ENCODE peak calls at places on chromosome 13, in six cellular contexts. A is progenitor cell of endocrine pancreas, K is kidney epithelial cell, B is fibroblast of mammary gland, Q is A549, N is lung. X is an unnamed sample.

GRCh38 chr13:58963321-58963720 is 1200.4 kb downstream of the DIAPH3 start:
- DNase-seq in N (no peak), K (no peak), B (no peak), Q (no peak), A (no peak), X (no peak)

GRCh38 chr13:32553720-32554119 is 15.1 kb upstream of the N4BP2L2 start:
- DNase-seq in B (no peak), A (no peak), K (no peak), Q (no peak), N (no peak), X (no peak)

GRCh38 chr13:107864543-107865460 is 350.5 kb downstream of the LIG4 start:
- DNase-seq in K (no peak), Q (peak), A (peak), B (peak), N (no peak), X (peak)

GRCh38 chr13:109647046-109647445 is 139.3 kb downstream of the IRS2 start:
- DNase-seq in N (no peak), A (no peak), K (no peak), Q (peak), B (peak), X (no peak)

GRCh38 chr13:107808388-107808787 is 406.9 kb downstream of the LIG4 start:
- DNase-seq in N (no peak), B (no peak), K (no peak), A (no peak), Q (no peak), X (no peak)

GRCh38 chr13:23715092-23715761 is 145.0 kb downstream of the TNFRSF19 start:
- DNase-seq in K (no peak), A (no peak), B (no peak), Q (no peak), N (no peak), X (no peak)

GRCh38 chr13:75769141-75769905 is 133.2 kb downstream of the LMO7 start:
- DNase-seq in Q (no peak), N (no peak), A (no peak), K (no peak), B (peak), X (no peak)

GRCh38 chr13:21674271-21675009 is 3.6 kb downstream of the FGF9 start:
- DNase-seq in A (peak), N (no peak), B (no peak), Q (no peak), K (no peak), X (peak)

GRCh38 chr13:110445183-110445582 is 116.3 kb downstream of the RAB20 start:
- DNase-seq in K (no peak), B (peak), N (no peak), A (no peak), Q (no peak), X (no peak)

GRCh38 chr13:24161980-24162517 is 1.5 kb downstream of the SPATA13 start:
- DNase-seq in A (no peak), Q (no peak), B (no peak), N (no peak), K (no peak), X (no peak)

GRCh38 chr13:78326608-78327007 is 276.7 kb downstream of the POU4F1 start:
- DNase-seq in Q (no peak), A (no peak), N (no peak), K (no peak), B (peak), X (no peak)

GRCh38 chr13:110610955-110611595 is 4.3 kb upstream of the NAXD start:
- DNase-seq in N (no peak), Q (no peak), B (no peak), A (no peak), K (no peak), X (no peak)

GRCh38 chr13:59391696-59392095 is 772.0 kb downstream of the DIAPH3 start:
- DNase-seq in Q (peak), N (peak), A (peak), K (no peak), B (peak), X (peak)

GRCh38 chr13:49690133-49690989 is 925 bp downstream of the EBPL start:
- DNase-seq in Q (peak), B (peak), A (no peak), K (no peak), N (no peak), X (no peak)

GRCh38 chr13:45933203-45934014 is 81.9 kb upstream of the SIAH3 start:
- DNase-seq in Q (no peak), A (no peak), N (no peak), K (no peak), B (no peak), X (no peak)

GRCh38 chr13:21677075-21677628 is 6.3 kb downstream of the FGF9 start:
- DNase-seq in K (no peak), N (no peak), Q (no peak), B (no peak), A (no peak), X (no peak)

GRCh38 chr13:31909889-31910551 is 121.6 kb upstream of the FRY start:
- DNase-seq in N (peak), K (peak), Q (peak), B (peak), A (peak), X (peak)

GRCh38 chr13:44249439-44249838 is 124.2 kb upstream of the SERP2 start:
- DNase-seq in B (peak), A (no peak), Q (no peak), N (no peak), K (no peak), X (no peak)

GRCh38 chr13:113735750-113736149 is 23.3 kb upstream of the TMEM255B start:
- DNase-seq in K (no peak), Q (no peak), N (no peak), B (no peak), A (no peak), X (no peak)

GRCh38 chr13:78443839-78444238 is 159.5 kb downstream of the POU4F1 start:
- DNase-seq in N (no peak), A (no peak), Q (no peak), B (no peak), K (no peak), X (no peak)

GRCh38 chr13:44013666-44014291 is 134.1 kb downstream of the LACC1 start:
- DNase-seq in B (peak), K (peak), A (no peak), Q (no peak), N (no peak), X (no peak)

GRCh38 chr13:77829963-77830362 is 88.7 kb downstream of the EDNRB start:
- DNase-seq in B (no peak), K (no peak), A (no peak), Q (no peak), N (no peak), X (no peak)

GRCh38 chr13:41284512-41285288 is 21.3 kb upstream of the MTRF1 start:
- DNase-seq in B (peak), A (no peak), K (peak), Q (peak), N (no peak), X (no peak)

GRCh38 chr13:112762690-112763080 is 72.8 kb downstream of the ATP11A start:
- DNase-seq in K (no peak), Q (no peak), N (no peak), B (no peak), A (no peak), X (no peak)

GRCh38 chr13:84983321-84983720 is 815.9 kb downstream of the SLITRK6 start:
- DNase-seq in A (no peak), B (no peak), Q (no peak), K (no peak), N (no peak), X (no peak)

GRCh38 chr13:84980571-84980970 is 818.6 kb downstream of the SLITRK6 start:
- DNase-seq in K (no peak), Q (no peak), A (no peak), N (no peak), B (no peak), X (no peak)

GRCh38 chr13:84985860-84986259 is 813.4 kb downstream of the SLITRK6 start:
- DNase-seq in B (no peak), Q (peak), N (no peak), K (no peak), A (no peak), X (no peak)
- TF ChIP-seq CTCF in B (no peak), Q (no peak), N (no peak), K (peak), A (no peak), X (no peak)

DNA sequence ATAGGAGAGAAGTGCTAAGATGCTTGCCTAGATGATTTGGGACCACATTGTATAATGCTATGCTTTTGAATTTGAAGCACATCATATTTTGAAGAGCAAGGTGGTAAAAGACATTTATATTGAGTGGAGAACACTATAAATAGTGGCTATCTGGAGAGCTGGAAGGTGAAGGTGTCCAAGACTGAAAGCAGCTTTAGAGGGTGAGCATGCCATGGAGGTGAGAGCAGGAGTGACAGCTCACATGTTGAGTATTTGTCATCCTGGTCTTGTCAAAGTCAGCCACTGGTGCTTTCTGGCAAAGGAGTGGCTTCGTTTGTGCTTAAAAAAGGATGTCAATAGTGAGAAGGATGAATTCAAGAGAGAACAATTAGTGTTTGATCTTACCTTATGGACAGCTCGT is 225.9 kb downstream of the COG6 start:
- DNase-seq in K (no peak), N (no peak), Q (no peak), B (no peak), A (no peak), X (no peak)
- TF ChIP-seq CTCF in K (no peak), N (no peak), Q (no peak), B (no peak), A (no peak), X (no peak)

GRCh38 chr13:19601749-19602725 is 31.4 kb upstream of the MPHOSPH8 start:
- DNase-seq in Q (peak), A (peak), B (peak), K (no peak), N (no peak), X (peak)
- TF ChIP-seq CTCF in Q (peak), A (peak), B (no peak), K (no peak), N (no peak), X (no peak)

DNA sequence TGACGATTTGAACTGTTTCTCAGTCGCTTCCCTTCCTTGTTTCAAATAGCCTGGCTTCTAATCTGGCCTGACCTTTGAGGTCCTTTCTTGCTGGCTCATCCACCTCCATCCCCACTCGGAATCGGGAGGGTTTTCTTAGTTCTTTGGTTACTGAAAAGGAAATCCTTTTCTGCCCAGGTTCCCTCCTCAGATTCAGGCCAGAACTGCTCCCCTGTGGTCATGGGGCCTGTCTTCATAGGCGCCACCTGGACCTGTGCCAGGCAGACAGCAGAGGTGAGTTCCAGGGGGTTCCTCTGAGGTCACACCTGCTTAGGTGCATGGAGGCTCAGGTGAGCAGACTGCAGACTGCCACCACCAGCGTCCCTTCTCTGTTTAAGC is 62.4 kb downstream of the AKAP11 start:
- DNase-seq in N (no peak), A (no peak), Q (no peak), K (no peak), B (no peak), X (no peak)
- TF ChIP-seq CTCF in N (no peak), A (no peak), Q (no peak), K (no peak), B (no peak), X (peak)

GRCh38 chr13:37202264-37202663 is 96.8 kb upstream of the CSNK1A1L start:
- DNase-seq in N (no peak), B (no peak), A (no peak), Q (no peak), K (no peak), X (no peak)
- TF ChIP-seq CTCF in N (no peak), B (no peak), A (no peak), Q (no peak), K (no peak), X (no peak)

GRCh38 chr13:103537616-103538015 is 471.4 kb upstream of the SLC10A2 start:
- DNase-seq in A (no peak), B (no peak), K (no peak), N (no peak), Q (no peak), X (no peak)
- TF ChIP-seq CTCF in A (no peak), B (no peak), K (no peak), N (no peak), Q (no peak), X (no peak)

GRCh38 chr13:26186141-26186870 is 35.8 kb downstream of the RNF6 start:
- DNase-seq in A (peak), B (peak), Q (peak), K (peak), N (peak), X (peak)
- TF ChIP-seq CTCF in A (peak), B (peak), Q (peak), K (peak), N (peak), X (peak)

GRCh38 chr13:99614465-99614885 is 113.2 kb downstream of the TM9SF2 start:
- DNase-seq in A (no peak), K (no peak), N (no peak), Q (peak), B (no peak), X (no peak)
- TF ChIP-seq CTCF in A (peak), K (peak), N (peak), Q (peak), B (no peak), X (no peak)

GRCh38 chr13:56906909-56907308 is 233.8 kb upstream of the PRR20A start:
- DNase-seq in N (no peak), Q (no peak), A (no peak), K (no peak), B (no peak), X (no peak)
- TF ChIP-seq CTCF in N (no peak), Q (no peak), A (no peak), K (no peak), B (no peak), X (no peak)

X was measured in endothelial cell.